ENCODE peak calls at places on chromosomes 6 and 20, in eight cellular contexts. Y is GM23338, R is neural progenitor cell, A is OCI-LY7, K is hepatocyte, F is SK-N-SH, V is PC-3, Q is HCT116. E is an unnamed sample.

GRCh38 chr6:100446922-100447899 is 17.5 kb downstream of the SIM1 start:
- DNase-seq in Y (peak; percentile 27), R (peak; percentile 62), K (no peak), Q (no peak), V (no peak), A (no peak), F (no peak), E (no peak)

GRCh38 chr6:56637640-56638039 is 5.0 kb downstream of the DST start:
- DNase-seq in V (peak; percentile 87), F (peak; percentile 43), Y (peak; percentile 76), Q (peak; percentile 49), R (peak; percentile 65), K (peak; percentile 70), A (peak; percentile 24), E (peak; percentile 35)

GRCh38 chr20:49586967-49587587 is 19.1 kb upstream of the PTGIS start:
- DNase-seq in Q (no peak), K (no peak), F (no peak), R (no peak), A (no peak), V (no peak), Y (no peak), E (no peak)

GRCh38 chr6:44407951-44408670 is 20.6 kb downstream of the CDC5L start:
- DNase-seq in V (no peak), R (no peak), K (no peak), A (no peak), Q (no peak), Y (no peak), F (no peak), E (no peak)

GRCh38 chr6:19472850-19473249 is 364.3 kb upstream of the ID4 start:
- DNase-seq in K (no peak), Q (no peak), R (peak; percentile 15), Y (peak; percentile 60), V (peak; percentile 49), F (no peak), A (peak; percentile 51), E (no peak)

GRCh38 chr6:25112207-25112874 is 166.8 kb upstream of the CARMIL1 start:
- DNase-seq in Q (no peak), A (no peak), F (no peak), K (no peak), V (no peak), Y (no peak), R (no peak), E (no peak)

GRCh38 chr6:93417421-93417996 is 1.9 kb downstream of the EPHA7 start:
- DNase-seq in R (no peak), Q (no peak), F (peak; percentile 40), V (peak; percentile 7), Y (no peak), A (no peak), K (peak; percentile 48), E (peak; percentile 7)

GRCh38 chr6:33683051-33683571 is 28.4 kb downstream of the UQCC2 start:
- DNase-seq in A (no peak), R (no peak), V (no peak), F (peak; percentile 61), Y (no peak), K (no peak), Q (no peak), E (no peak)

GRCh38 chr6:108895591-108895990 is 47.4 kb downstream of the ARMC2 start:
- DNase-seq in F (no peak), V (no peak), Q (no peak), K (no peak), Y (no peak), A (no peak), R (no peak), E (no peak)

GRCh38 chr20:49610701-49611538 is 43.0 kb upstream of the PTGIS start:
- DNase-seq in A (peak; percentile 90), K (peak; percentile 86), R (peak; percentile 93), F (peak; percentile 91), Q (peak; percentile 72), V (peak; percentile 93), Y (peak; percentile 98), E (peak; percentile 81)

GRCh38 chr6:67633058-67633457 is 1002.0 kb upstream of the ADGRB3 start:
- DNase-seq in Q (no peak), Y (no peak), A (no peak), F (no peak), V (no peak), K (no peak), R (no peak), E (no peak)

GRCh38 chr20:32327087-32327681 is 30.9 kb upstream of the ASXL1 start:
- DNase-seq in V (no peak), K (peak; percentile 78), Y (no peak), Q (no peak), R (no peak), F (no peak), A (no peak), E (no peak)

GRCh38 chr6:99349620-99350141 is at the start of gene FAXC:
- DNase-seq in Q (peak; percentile 16), K (peak; percentile 80), V (peak; percentile 58), R (peak; percentile 78), F (peak; percentile 88), A (no peak), Y (peak; percentile 83), E (peak; percentile 43)

GRCh38 chr20:20410678-20411077 is 42.8 kb downstream of the INSM1 start:
- DNase-seq in R (peak; percentile 87), V (no peak), A (no peak), Y (peak; percentile 76), K (peak; percentile 59), Q (no peak), F (peak; percentile 66), E (no peak)

GRCh38 chr6:44255848-44256247 is 1.5 kb downstream of the SLC35B2 start:
- DNase-seq in Y (no peak), K (no peak), A (peak; percentile 34), R (no peak), F (no peak), V (no peak), Q (no peak), E (peak; percentile 34)

GRCh38 chr6:170440437-170440836 is 112.7 kb downstream of the PSMB1 start:
- DNase-seq in F (peak; percentile 24), Y (no peak), R (no peak), Q (no peak), K (no peak), A (no peak), V (no peak), E (no peak)

GRCh38 chr6:170439366-170440351 is 113.4 kb downstream of the PSMB1 start:
- DNase-seq in K (no peak), A (no peak), Y (no peak), R (no peak), F (peak; percentile 29), V (no peak), Q (no peak), E (no peak)

GRCh38 chr6:170437719-170438401 is 115.2 kb downstream of the PSMB1 start:
- DNase-seq in F (no peak), Q (no peak), K (no peak), V (no peak), A (no peak), Y (no peak), R (no peak), E (no peak)

GRCh38 chr6:170438861-170439260 is 114.2 kb downstream of the PSMB1 start:
- DNase-seq in R (no peak), A (no peak), Y (no peak), K (no peak), F (no peak), V (no peak), Q (no peak), E (no peak)

DNA sequence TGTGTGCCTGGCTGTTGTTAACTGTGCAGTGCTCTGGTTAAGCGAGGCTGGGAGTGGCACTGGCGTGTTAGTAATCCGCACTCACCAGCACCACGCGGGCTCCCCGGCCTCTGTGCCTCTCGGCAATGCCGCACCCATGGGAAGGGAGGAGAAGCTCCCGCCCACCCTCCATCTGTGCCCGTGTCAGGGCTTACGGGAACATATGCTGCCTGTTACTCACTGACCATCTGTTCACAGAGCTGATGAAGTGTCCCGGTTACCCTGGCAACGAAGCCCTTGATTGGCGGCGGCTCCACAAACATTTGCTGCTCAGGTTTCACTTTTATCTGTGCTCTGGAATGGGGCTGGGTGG is 114.7 kb downstream of the PSMB1 start:
- DNase-seq in V (peak; percentile 95), R (peak; percentile 96), Y (peak; percentile 92), K (peak; percentile 96), A (peak; percentile 4), F (peak; percentile 96), Q (peak; percentile 12), E (peak; percentile 71)
- TF ChIP-seq EZH2phosphoT487 in V (no peak), R (no peak), Y (no peak), K (no peak), A (no peak), F (no peak), Q (no peak), E (no peak)

GRCh38 chr6:143279385-143279784 is 171.1 kb downstream of the ADAT2 start:
- DNase-seq in V (peak; percentile 25), K (peak; percentile 47), A (peak; percentile 3), Q (peak; percentile 13), F (peak; percentile 27), Y (peak; percentile 64), R (peak; percentile 25), E (no peak)
- TF ChIP-seq CTCF in V (peak; percentile 51), K (peak; percentile 43), A (peak; percentile 44), Q (peak; percentile 59), F (peak; percentile 42), Y (peak; percentile 83), R (peak; percentile 35), E (no peak)

GRCh38 chr20:57582432-57583288 is 21.8 kb downstream of the PCK1 start:
- DNase-seq in V (peak; percentile 61), Y (peak; percentile 67), A (peak; percentile 45), F (peak; percentile 74), Q (no peak), K (peak; percentile 70), R (peak; percentile 64), E (no peak)
- H3K4me3 ChIP-seq in V (no peak overlapping the region), Y (no peak overlapping the region), A (no peak overlapping the region), F (no peak overlapping the region), Q (no peak overlapping the region), K (no peak overlapping the region), R (no peak overlapping the region), E (no peak overlapping the region)

GRCh38 chr20:60428651-60429050 is 470.4 kb downstream of the CDH26 start:
- DNase-seq in V (no peak), Q (no peak), A (no peak), Y (no peak), R (no peak), K (no peak), F (no peak), E (no peak)
- TF ChIP-seq EZH2phosphoT487 in V (no peak), Q (no peak), A (no peak), Y (no peak), R (no peak), K (no peak), F (no peak), E (no peak)

DNA sequence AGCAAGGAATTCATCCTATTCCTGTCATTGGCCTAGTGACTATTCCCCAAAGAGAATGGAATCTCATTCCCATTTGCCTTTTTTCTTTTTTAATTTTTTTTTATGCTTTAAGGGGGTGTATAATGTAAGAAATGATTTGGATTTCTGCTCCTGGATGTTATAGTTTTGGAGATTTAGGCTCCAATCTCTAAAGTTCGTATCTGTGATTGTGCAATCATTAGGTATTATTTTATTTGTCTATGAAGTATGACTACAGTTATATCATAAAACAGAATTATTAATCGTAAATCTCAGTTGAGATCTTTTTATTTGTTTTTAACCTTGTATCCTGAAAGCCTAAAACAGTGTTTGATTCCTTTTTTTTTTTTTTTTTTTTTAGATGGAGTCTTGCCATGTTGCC is 41.7 kb upstream of the EEF1A1 start:
- DNase-seq in A (no peak), V (no peak), F (no peak), Q (no peak), R (no peak), K (no peak), Y (no peak), E (no peak)
- TF ChIP-seq CTCF in A (no peak), V (no peak), F (no peak), Q (no peak), R (no peak), K (no peak), Y (no peak), E (no peak)

GRCh38 chr6:119174085-119174445 is 95.6 kb upstream of the FAM184A start:
- DNase-seq in A (no peak), R (no peak), F (no peak), Q (no peak), V (no peak), Y (no peak), K (no peak), E (no peak)
- H3K4me3 ChIP-seq in A (no peak overlapping the region), R (no peak overlapping the region), F (no peak overlapping the region), Q (no peak overlapping the region), V (no peak overlapping the region), Y (no peak overlapping the region), K (no peak overlapping the region), E (no peak overlapping the region)

E was measured in MM.1S.